ENCODE peak calls at places on chromosomes 5 and 9, in four cellular contexts. One of them, this sample, is unnamed.
A peak's percentile ranks its signal among the peaks of the same experiment; 100 is the strongest.

GRCh38 chr5:172789687-172790495 is 18.9 kb upstream of the DUSP1 start:
- DNase-seq in hippocampal formation: no peak
- DNase-seq in C1 segment of cervical spinal cord: peak; percentile 69
- DNase-seq in pons: no peak
- DNase-seq in this sample: no peak

GRCh38 chr9:89606567-89607311 is 1.9 kb downstream of the GADD45G start:
- DNase-seq in hippocampal formation: peak; percentile 42
- DNase-seq in C1 segment of cervical spinal cord: no peak
- DNase-seq in pons: no peak
- DNase-seq in this sample: no peak

GRCh38 chr9:69081261-69081660 is 45.7 kb downstream of the FXN start:
- DNase-seq in hippocampal formation: no peak
- DNase-seq in C1 segment of cervical spinal cord: no peak
- DNase-seq in pons: no peak
- DNase-seq in this sample: no peak

GRCh38 chr9:84669008-84669292 is 579 bp upstream of the NTRK2 start:
- DNase-seq in hippocampal formation: no peak
- DNase-seq in C1 segment of cervical spinal cord: peak; percentile 70
- DNase-seq in pons: no peak
- DNase-seq in this sample: no peak

GRCh38 chr5:91651704-91652103 is 268.6 kb upstream of the ARRDC3 start:
- DNase-seq in hippocampal formation: no peak
- DNase-seq in C1 segment of cervical spinal cord: no peak
- DNase-seq in pons: no peak
- DNase-seq in this sample: no peak

GRCh38 chr9:94802795-94803194 is 76.3 kb downstream of the AOPEP start:
- DNase-seq in hippocampal formation: no peak
- DNase-seq in C1 segment of cervical spinal cord: no peak
- DNase-seq in pons: no peak
- DNase-seq in this sample: no peak

GRCh38 chr5:123874600-123875201 is 362.7 kb downstream of the CSNK1G3 start:
- DNase-seq in hippocampal formation: peak; percentile 99
- DNase-seq in C1 segment of cervical spinal cord: peak; percentile 50
- DNase-seq in pons: peak; percentile 99
- DNase-seq in this sample: no peak

GRCh38 chr5:151047814-151048425 is 27.5 kb downstream of the GPX3 start:
- DNase-seq in hippocampal formation: no peak
- DNase-seq in C1 segment of cervical spinal cord: no peak
- DNase-seq in pons: no peak
- DNase-seq in this sample: no peak

GRCh38 chr9:107019216-107019615 is 156.2 kb downstream of the ZNF462 start:
- DNase-seq in hippocampal formation: no peak
- DNase-seq in C1 segment of cervical spinal cord: no peak
- DNase-seq in pons: no peak
- DNase-seq in this sample: peak; percentile 46

GRCh38 chr5:135279328-135279727 is 119.7 kb downstream of the MACROH2A1 start:
- DNase-seq in hippocampal formation: no peak
- DNase-seq in C1 segment of cervical spinal cord: no peak
- DNase-seq in pons: no peak
- DNase-seq in this sample: no peak

GRCh38 chr9:19812194-19812593 is 23.4 kb upstream of the SLC24A2 start:
- DNase-seq in hippocampal formation: no peak
- DNase-seq in C1 segment of cervical spinal cord: no peak
- DNase-seq in pons: no peak
- DNase-seq in this sample: no peak

GRCh38 chr9:112546149-112547012 is 59.8 kb downstream of the KIAA1958 start:
- DNase-seq in hippocampal formation: no peak
- DNase-seq in C1 segment of cervical spinal cord: no peak
- DNase-seq in pons: no peak
- DNase-seq in this sample: no peak

GRCh38 chr9:130239741-130240241 is 25.8 kb upstream of the HMCN2 start:
- DNase-seq in hippocampal formation: no peak
- DNase-seq in C1 segment of cervical spinal cord: no peak
- DNase-seq in pons: no peak
- DNase-seq in this sample: no peak

GRCh38 chr9:120368799-120369198 is 211.2 kb downstream of the CDK5RAP2 start:
- DNase-seq in hippocampal formation: no peak
- DNase-seq in C1 segment of cervical spinal cord: no peak
- DNase-seq in pons: no peak
- DNase-seq in this sample: no peak

This sample was measured in fibroblast of the conjunctiva.